ENCODE peak calls at places on chromosomes 4 and X, in nine cellular contexts. One of them, this sample, is unnamed.

GRCh38 chr4:128107766-128108165 is 46.7 kb downstream of the LARP1B start:
- DNase-seq in ovary: no peak
- DNase-seq in right atrium auricular region: no peak
- DNase-seq in CD8-positive, alpha-beta memory T cell: no peak
- DNase-seq in aorta: no peak
- DNase-seq in breast epithelium: no peak
- DNase-seq in lower leg skin: no peak
- DNase-seq in heart right ventricle: no peak
- DNase-seq in trophoblast cell: no peak
- DNase-seq in this sample: no peak

GRCh38 chr4:133151301-133151680 is 2.2 kb downstream of the PCDH10 start:
- DNase-seq in ovary: no peak
- DNase-seq in right atrium auricular region: no peak
- DNase-seq in CD8-positive, alpha-beta memory T cell: no peak
- DNase-seq in aorta: no peak
- DNase-seq in breast epithelium: no peak
- DNase-seq in lower leg skin: peak; percentile 72
- DNase-seq in heart right ventricle: no peak
- DNase-seq in trophoblast cell: no peak
- DNase-seq in this sample: no peak

GRCh38 chrX:103756736-103757135 is 19.9 kb upstream of the PLP1 start:
- DNase-seq in ovary: no peak
- DNase-seq in right atrium auricular region: no peak
- DNase-seq in CD8-positive, alpha-beta memory T cell: no peak
- DNase-seq in aorta: no peak
- DNase-seq in breast epithelium: no peak
- DNase-seq in lower leg skin: no peak
- DNase-seq in heart right ventricle: no peak
- DNase-seq in trophoblast cell: no peak
- DNase-seq in this sample: no peak

GRCh38 chrX:23503835-23504539 is 163.3 kb upstream of the PRDX4 start:
- DNase-seq in ovary: no peak
- DNase-seq in right atrium auricular region: peak; percentile 76
- DNase-seq in CD8-positive, alpha-beta memory T cell: no peak
- DNase-seq in aorta: peak; percentile 84
- DNase-seq in breast epithelium: peak; percentile 83
- DNase-seq in lower leg skin: no peak
- DNase-seq in heart right ventricle: peak; percentile 57
- DNase-seq in trophoblast cell: peak; percentile 92
- DNase-seq in this sample: no peak

GRCh38 chrX:87702795-87703194 is 185.2 kb downstream of the KLHL4 start:
- DNase-seq in ovary: no peak
- DNase-seq in right atrium auricular region: no peak
- DNase-seq in CD8-positive, alpha-beta memory T cell: no peak
- DNase-seq in aorta: no peak
- DNase-seq in breast epithelium: no peak
- DNase-seq in lower leg skin: no peak
- DNase-seq in heart right ventricle: no peak
- DNase-seq in trophoblast cell: no peak
- DNase-seq in this sample: no peak

GRCh38 chr4:187469627-187470026 is 525.9 kb upstream of the ZFP42 start:
- DNase-seq in ovary: no peak
- DNase-seq in right atrium auricular region: no peak
- DNase-seq in CD8-positive, alpha-beta memory T cell: no peak
- DNase-seq in aorta: no peak
- DNase-seq in breast epithelium: no peak
- DNase-seq in lower leg skin: no peak
- DNase-seq in heart right ventricle: no peak
- DNase-seq in trophoblast cell: no peak
- DNase-seq in this sample: no peak

GRCh38 chr4:146132445-146132844 is 43.1 kb upstream of the LSM6 start:
- DNase-seq in ovary: no peak
- DNase-seq in right atrium auricular region: no peak
- DNase-seq in CD8-positive, alpha-beta memory T cell: no peak
- DNase-seq in aorta: no peak
- DNase-seq in breast epithelium: no peak
- DNase-seq in lower leg skin: no peak
- DNase-seq in heart right ventricle: no peak
- DNase-seq in trophoblast cell: no peak
- DNase-seq in this sample: no peak

GRCh38 chr4:123449780-123450179 is 53.2 kb downstream of the SPRY1 start:
- DNase-seq in ovary: no peak
- DNase-seq in right atrium auricular region: no peak
- DNase-seq in CD8-positive, alpha-beta memory T cell: no peak
- DNase-seq in aorta: no peak
- DNase-seq in breast epithelium: no peak
- DNase-seq in lower leg skin: no peak
- DNase-seq in heart right ventricle: no peak
- DNase-seq in trophoblast cell: no peak
- DNase-seq in this sample: no peak

GRCh38 chrX:30504309-30504708 is 73.3 kb downstream of the TASL start:
- DNase-seq in ovary: no peak
- DNase-seq in right atrium auricular region: no peak
- DNase-seq in CD8-positive, alpha-beta memory T cell: no peak
- DNase-seq in aorta: no peak
- DNase-seq in breast epithelium: no peak
- DNase-seq in lower leg skin: no peak
- DNase-seq in heart right ventricle: no peak
- DNase-seq in trophoblast cell: peak; percentile 72
- DNase-seq in this sample: no peak

GRCh38 chr4:105765690-105766407 is 57.3 kb downstream of the GSTCD start:
- DNase-seq in ovary: no peak
- DNase-seq in right atrium auricular region: no peak
- DNase-seq in CD8-positive, alpha-beta memory T cell: no peak
- DNase-seq in aorta: no peak
- DNase-seq in breast epithelium: no peak
- DNase-seq in lower leg skin: no peak
- DNase-seq in heart right ventricle: peak; percentile 18
- DNase-seq in trophoblast cell: peak; percentile 64
- DNase-seq in this sample: no peak

GRCh38 chrX:41133551-41133950 is 48.3 kb downstream of the USP9X start:
- DNase-seq in ovary: no peak
- DNase-seq in right atrium auricular region: no peak
- DNase-seq in CD8-positive, alpha-beta memory T cell: no peak
- DNase-seq in aorta: no peak
- DNase-seq in breast epithelium: no peak
- DNase-seq in lower leg skin: no peak
- DNase-seq in heart right ventricle: no peak
- DNase-seq in trophoblast cell: no peak
- DNase-seq in this sample: no peak

GRCh38 chr4:82739292-82740190 is 59.1 kb downstream of the SCD5 start:
- DNase-seq in ovary: no peak
- DNase-seq in right atrium auricular region: peak; percentile 74
- DNase-seq in CD8-positive, alpha-beta memory T cell: no peak
- DNase-seq in aorta: peak; percentile 64
- DNase-seq in breast epithelium: peak; percentile 72
- DNase-seq in lower leg skin: peak; percentile 91
- DNase-seq in heart right ventricle: peak; percentile 54
- DNase-seq in trophoblast cell: peak; percentile 95
- DNase-seq in this sample: peak; percentile 24

GRCh38 chrX:8738588-8739189 is 6.8 kb upstream of the ANOS1 start:
- DNase-seq in ovary: peak; percentile 31
- DNase-seq in right atrium auricular region: no peak
- DNase-seq in CD8-positive, alpha-beta memory T cell: no peak
- DNase-seq in aorta: no peak
- DNase-seq in breast epithelium: no peak
- DNase-seq in lower leg skin: no peak
- DNase-seq in heart right ventricle: no peak
- DNase-seq in trophoblast cell: peak; percentile 74
- DNase-seq in this sample: no peak

GRCh38 chr4:103786014-103786413 is 66.2 kb upstream of the TACR3 start:
- DNase-seq in ovary: no peak
- DNase-seq in right atrium auricular region: no peak
- DNase-seq in CD8-positive, alpha-beta memory T cell: no peak
- DNase-seq in aorta: no peak
- DNase-seq in breast epithelium: no peak
- DNase-seq in lower leg skin: no peak
- DNase-seq in heart right ventricle: no peak
- DNase-seq in trophoblast cell: peak; percentile 84
- DNase-seq in this sample: no peak

GRCh38 chrX:140502491-140503229 is 2.2 kb downstream of the SOX3 start:
- DNase-seq in ovary: no peak
- DNase-seq in right atrium auricular region: no peak
- DNase-seq in CD8-positive, alpha-beta memory T cell: no peak
- DNase-seq in aorta: no peak
- DNase-seq in breast epithelium: no peak
- DNase-seq in lower leg skin: no peak
- DNase-seq in heart right ventricle: no peak
- DNase-seq in trophoblast cell: no peak
- DNase-seq in this sample: no peak
- H3K4me3 ChIP-seq in ovary: no peak overlapping the region
- H3K4me3 ChIP-seq in right atrium auricular region: no peak overlapping the region
- H3K4me3 ChIP-seq in CD8-positive, alpha-beta memory T cell: no peak overlapping the region
- H3K4me3 ChIP-seq in aorta: no peak overlapping the region
- H3K4me3 ChIP-seq in breast epithelium: no peak overlapping the region
- H3K4me3 ChIP-seq in lower leg skin: no peak overlapping the region
- H3K4me3 ChIP-seq in heart right ventricle: no peak overlapping the region
- H3K4me3 ChIP-seq in trophoblast cell: no peak overlapping the region
- H3K4me3 ChIP-seq in this sample: no peak overlapping the region

GRCh38 chr4:99091174-99091573 is 2.6 kb upstream of the ADH5 start:
- DNase-seq in ovary: no peak
- DNase-seq in right atrium auricular region: no peak
- DNase-seq in CD8-positive, alpha-beta memory T cell: no peak
- DNase-seq in aorta: no peak
- DNase-seq in breast epithelium: no peak
- DNase-seq in lower leg skin: no peak
- DNase-seq in heart right ventricle: no peak
- DNase-seq in trophoblast cell: no peak
- DNase-seq in this sample: no peak
- H3K4me3 ChIP-seq in ovary: no peak overlapping the region
- H3K4me3 ChIP-seq in right atrium auricular region: no peak overlapping the region
- H3K4me3 ChIP-seq in CD8-positive, alpha-beta memory T cell: no peak overlapping the region
- H3K4me3 ChIP-seq in aorta: peak overlapping the region; percentile 97
- H3K4me3 ChIP-seq in breast epithelium: no peak overlapping the region
- H3K4me3 ChIP-seq in lower leg skin: no peak overlapping the region
- H3K4me3 ChIP-seq in heart right ventricle: no peak overlapping the region
- H3K4me3 ChIP-seq in trophoblast cell: no peak overlapping the region
- H3K4me3 ChIP-seq in this sample: no peak overlapping the region

GRCh38 chrX:332916-333610 is 14.5 kb upstream of the GTPBP6 start:
- DNase-seq in ovary: peak; percentile 17
- DNase-seq in right atrium auricular region: no peak
- DNase-seq in CD8-positive, alpha-beta memory T cell: peak; percentile 47
- DNase-seq in aorta: peak; percentile 38
- DNase-seq in breast epithelium: no peak
- DNase-seq in lower leg skin: no peak
- DNase-seq in heart right ventricle: no peak
- DNase-seq in trophoblast cell: no peak
- DNase-seq in this sample: no peak

GRCh38 chrX:330726-331144 is 12.1 kb upstream of the GTPBP6 start:
- DNase-seq in ovary: peak; percentile 19
- DNase-seq in right atrium auricular region: no peak
- DNase-seq in CD8-positive, alpha-beta memory T cell: peak; percentile 40
- DNase-seq in aorta: no peak
- DNase-seq in breast epithelium: peak; percentile 39
- DNase-seq in lower leg skin: no peak
- DNase-seq in heart right ventricle: no peak
- DNase-seq in trophoblast cell: no peak
- DNase-seq in this sample: no peak

GRCh38 chrX:331145-331771 is 12.7 kb upstream of the GTPBP6 start:
- DNase-seq in ovary: peak; percentile 31
- DNase-seq in right atrium auricular region: no peak
- DNase-seq in CD8-positive, alpha-beta memory T cell: peak; percentile 48
- DNase-seq in aorta: peak; percentile 48
- DNase-seq in breast epithelium: no peak
- DNase-seq in lower leg skin: no peak
- DNase-seq in heart right ventricle: no peak
- DNase-seq in trophoblast cell: peak; percentile 29
- DNase-seq in this sample: no peak

GRCh38 chrX:332496-332860 is 13.9 kb upstream of the GTPBP6 start:
- DNase-seq in ovary: peak; percentile 17
- DNase-seq in right atrium auricular region: no peak
- DNase-seq in CD8-positive, alpha-beta memory T cell: peak; percentile 19
- DNase-seq in aorta: peak; percentile 39
- DNase-seq in breast epithelium: no peak
- DNase-seq in lower leg skin: no peak
- DNase-seq in heart right ventricle: no peak
- DNase-seq in trophoblast cell: no peak
- DNase-seq in this sample: no peak

GRCh38 chrX:331772-332495 is 13.3 kb upstream of the GTPBP6 start:
- DNase-seq in ovary: peak; percentile 20
- DNase-seq in right atrium auricular region: no peak
- DNase-seq in CD8-positive, alpha-beta memory T cell: no peak
- DNase-seq in aorta: peak; percentile 34
- DNase-seq in breast epithelium: no peak
- DNase-seq in lower leg skin: no peak
- DNase-seq in heart right ventricle: no peak
- DNase-seq in trophoblast cell: no peak
- DNase-seq in this sample: no peak
- H3K4me3 ChIP-seq in ovary: no peak overlapping the region
- H3K4me3 ChIP-seq in right atrium auricular region: no peak overlapping the region
- H3K4me3 ChIP-seq in CD8-positive, alpha-beta memory T cell: no peak overlapping the region
- H3K4me3 ChIP-seq in aorta: no peak overlapping the region
- H3K4me3 ChIP-seq in breast epithelium: no peak overlapping the region
- H3K4me3 ChIP-seq in lower leg skin: no peak overlapping the region
- H3K4me3 ChIP-seq in heart right ventricle: peak overlapping the region; percentile 41
- H3K4me3 ChIP-seq in trophoblast cell: no peak overlapping the region
- H3K4me3 ChIP-seq in this sample: no peak overlapping the region

GRCh38 chr4:8506006-8506372 is 65.4 kb downstream of the TRMT44 start:
- DNase-seq in ovary: no peak
- DNase-seq in right atrium auricular region: no peak
- DNase-seq in CD8-positive, alpha-beta memory T cell: no peak
- DNase-seq in aorta: no peak
- DNase-seq in breast epithelium: no peak
- DNase-seq in lower leg skin: no peak
- DNase-seq in heart right ventricle: no peak
- DNase-seq in trophoblast cell: no peak
- DNase-seq in this sample: no peak

GRCh38 chr4:8508266-8508665 is 67.7 kb downstream of the TRMT44 start:
- DNase-seq in ovary: no peak
- DNase-seq in right atrium auricular region: no peak
- DNase-seq in CD8-positive, alpha-beta memory T cell: no peak
- DNase-seq in aorta: no peak
- DNase-seq in breast epithelium: no peak
- DNase-seq in lower leg skin: no peak
- DNase-seq in heart right ventricle: no peak
- DNase-seq in trophoblast cell: no peak
- DNase-seq in this sample: no peak

GRCh38 chr4:8506373-8507250 is 66.0 kb downstream of the TRMT44 start:
- DNase-seq in ovary: peak; percentile 88
- DNase-seq in right atrium auricular region: peak; percentile 74
- DNase-seq in CD8-positive, alpha-beta memory T cell: no peak
- DNase-seq in aorta: peak; percentile 84
- DNase-seq in breast epithelium: peak; percentile 56
- DNase-seq in lower leg skin: no peak
- DNase-seq in heart right ventricle: peak; percentile 41
- DNase-seq in trophoblast cell: peak; percentile 39
- DNase-seq in this sample: no peak

GRCh38 chr4:8507624-8508023 is 67.0 kb downstream of the TRMT44 start:
- DNase-seq in ovary: no peak
- DNase-seq in right atrium auricular region: no peak
- DNase-seq in CD8-positive, alpha-beta memory T cell: no peak
- DNase-seq in aorta: no peak
- DNase-seq in breast epithelium: no peak
- DNase-seq in lower leg skin: no peak
- DNase-seq in heart right ventricle: no peak
- DNase-seq in trophoblast cell: no peak
- DNase-seq in this sample: no peak

DNA sequence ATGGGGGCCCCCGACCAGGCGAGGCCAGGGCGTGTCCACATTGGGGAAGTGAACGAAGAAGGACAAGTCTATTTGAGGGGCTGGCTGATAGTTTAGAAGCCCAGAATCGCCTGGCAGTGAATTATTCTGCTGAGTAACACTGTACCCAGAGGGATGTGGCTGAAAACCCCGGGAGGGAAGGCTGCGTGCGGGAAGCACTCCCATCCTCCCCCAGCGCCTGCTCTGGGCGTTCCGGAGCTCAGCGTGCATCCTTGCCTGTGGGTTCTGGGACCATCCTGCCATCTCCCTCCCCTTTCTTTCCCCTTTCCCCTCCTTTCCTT is 66.6 kb downstream of the TRMT44 start:
- DNase-seq in ovary: no peak
- DNase-seq in right atrium auricular region: no peak
- DNase-seq in CD8-positive, alpha-beta memory T cell: no peak
- DNase-seq in aorta: no peak
- DNase-seq in breast epithelium: no peak
- DNase-seq in lower leg skin: no peak
- DNase-seq in heart right ventricle: no peak
- DNase-seq in trophoblast cell: no peak
- DNase-seq in this sample: no peak
- H3K4me3 ChIP-seq in ovary: no peak overlapping the region
- H3K4me3 ChIP-seq in right atrium auricular region: no peak overlapping the region
- H3K4me3 ChIP-seq in CD8-positive, alpha-beta memory T cell: no peak overlapping the region
- H3K4me3 ChIP-seq in aorta: no peak overlapping the region
- H3K4me3 ChIP-seq in breast epithelium: no peak overlapping the region
- H3K4me3 ChIP-seq in lower leg skin: no peak overlapping the region
- H3K4me3 ChIP-seq in heart right ventricle: no peak overlapping the region
- H3K4me3 ChIP-seq in trophoblast cell: no peak overlapping the region
- H3K4me3 ChIP-seq in this sample: no peak overlapping the region

This sample was measured in effector memory CD4-positive, alpha-beta T cell.